ENCODE peak calls at places on chromosomes 3 and 15, in six cellular contexts. Q is MCF 10A, B is HFF-Myc, D is choroid plexus epithelial cell, V is H9, G is heart left ventricle. M is an unnamed sample.

GRCh38 chr15:64855206-64856000 is 13.7 kb downstream of the PLEKHO2 start:
- DNase-seq in Q (no peak), B (peak; percentile 47), D (no peak), V (peak; percentile 22), G (no peak), M (no peak)

GRCh38 chr3:76656531-76657070 is 383.3 kb upstream of the ROBO2 start:
- DNase-seq in Q (no peak), B (no peak), D (no peak), V (no peak), G (no peak), M (no peak)

GRCh38 chr3:127252446-127252845 is 35.4 kb downstream of the PRR20G start:
- DNase-seq in Q (no peak), B (no peak), D (no peak), V (no peak), G (no peak), M (no peak)

GRCh38 chr3:169744332-169745054 is 20.4 kb downstream of the TERC start:
- DNase-seq in Q (no peak), B (no peak), D (peak; percentile 58), V (no peak), G (no peak), M (no peak)

GRCh38 chr3:24490151-24490550 is 4.5 kb downstream of the THRB start:
- DNase-seq in Q (peak; percentile 69), B (no peak), D (peak; percentile 41), V (no peak), G (peak; percentile 39), M (no peak)

GRCh38 chr15:77784361-77785292 is 151.9 kb upstream of the LINGO1 start:
- DNase-seq in Q (peak; percentile 52), B (no peak), D (peak; percentile 19), V (peak; percentile 70), G (no peak), M (no peak)

GRCh38 chr3:59572106-59572505 is 522.3 kb upstream of the CFAP20DC start:
- DNase-seq in Q (no peak), B (no peak), D (peak; percentile 15), V (no peak), G (no peak), M (no peak)

GRCh38 chr15:101054991-101055390 is 135.8 kb downstream of the LRRK1 start:
- DNase-seq in Q (no peak), B (no peak), D (no peak), V (no peak), G (no peak), M (no peak)

GRCh38 chr3:46694520-46694919 is 1.0 kb upstream of the ALS2CL start:
- DNase-seq in Q (no peak), B (no peak), D (no peak), V (no peak), G (no peak), M (no peak)

GRCh38 chr15:80550219-80550909 is 144.7 kb upstream of the ABHD17C start:
- DNase-seq in Q (peak; percentile 33), B (peak; percentile 96), D (peak; percentile 99), V (no peak), G (no peak), M (no peak)

GRCh38 chr15:56040081-56041035 is 46.9 kb upstream of the NEDD4 start:
- DNase-seq in Q (peak; percentile 96), B (peak; percentile 94), D (peak; percentile 97), V (peak; percentile 38), G (peak; percentile 56), M (no peak)

GRCh38 chr3:188950006-188950405 is 221.8 kb upstream of the TPRG1 start:
- DNase-seq in Q (no peak), B (no peak), D (peak; percentile 40), V (no peak), G (no peak), M (no peak)

GRCh38 chr15:52255008-52255407 is 40.6 kb downstream of the MYO5C start:
- DNase-seq in Q (peak; percentile 47), B (no peak), D (peak; percentile 64), V (no peak), G (no peak), M (no peak)

GRCh38 chr3:133880287-133880686 is 15.4 kb downstream of the RAB6B start:
- DNase-seq in Q (no peak), B (no peak), D (no peak), V (peak; percentile 15), G (no peak), M (no peak)

GRCh38 chr15:35115155-35115725 is 30.1 kb upstream of the NANOGP8 start:
- DNase-seq in Q (no peak), B (peak; percentile 21), D (peak; percentile 69), V (no peak), G (no peak), M (no peak)

GRCh38 chr3:66465034-66465433 is 35.8 kb downstream of the LRIG1 start:
- DNase-seq in Q (no peak), B (no peak), D (no peak), V (no peak), G (no peak), M (no peak)

GRCh38 chr15:92101706-92102434 is 248.4 kb downstream of the SLCO3A1 start:
- DNase-seq in Q (no peak), B (no peak), D (no peak), V (no peak), G (no peak), M (no peak)

GRCh38 chr15:92106691-92107090 is 253.2 kb downstream of the SLCO3A1 start:
- DNase-seq in Q (no peak), B (no peak), D (no peak), V (no peak), G (no peak), M (no peak)

GRCh38 chr15:92105611-92106010 is 252.1 kb downstream of the SLCO3A1 start:
- DNase-seq in Q (no peak), B (no peak), D (no peak), V (no peak), G (no peak), M (no peak)

GRCh38 chr15:92100751-92101150 is 247.2 kb downstream of the SLCO3A1 start:
- DNase-seq in Q (no peak), B (no peak), D (no peak), V (no peak), G (no peak), M (no peak)

DNA sequence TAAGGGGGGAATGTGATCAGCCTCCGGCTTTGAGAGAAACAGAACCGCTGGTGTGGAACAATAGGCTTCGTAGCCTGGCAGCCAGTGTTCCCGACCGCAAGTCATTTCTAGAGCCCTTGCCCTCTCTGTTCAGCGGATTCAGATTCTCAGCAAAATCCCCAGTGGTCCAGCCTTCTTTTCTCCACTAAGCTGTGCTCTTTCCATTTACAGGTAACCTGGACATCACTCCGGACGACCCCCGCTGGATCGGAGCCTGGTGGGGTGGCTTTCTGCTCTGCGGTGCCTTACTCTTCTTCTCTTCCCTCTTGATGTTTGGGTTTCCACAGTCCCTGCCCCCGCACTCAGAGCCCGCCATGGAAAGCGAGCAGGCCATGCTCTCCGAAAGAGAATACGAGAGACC is 250.6 kb downstream of the SLCO3A1 start:
- DNase-seq in Q (no peak), B (no peak), D (no peak), V (no peak), G (no peak), M (no peak)
- TF ChIP-seq CTCF in Q (no peak), B (no peak), D (no peak), V (peak; percentile 26), G (no peak), M (no peak)

GRCh38 chr3:15815696-15816095 is 17.9 kb upstream of the ANKRD28 start:
- DNase-seq in Q (peak; percentile 68), B (peak; percentile 42), D (peak; percentile 87), V (no peak), G (no peak), M (no peak)
- TF ChIP-seq CTCF in Q (peak; percentile 43), B (no peak), D (no peak), V (peak; percentile 24), G (peak; percentile 48), M (no peak)

DNA sequence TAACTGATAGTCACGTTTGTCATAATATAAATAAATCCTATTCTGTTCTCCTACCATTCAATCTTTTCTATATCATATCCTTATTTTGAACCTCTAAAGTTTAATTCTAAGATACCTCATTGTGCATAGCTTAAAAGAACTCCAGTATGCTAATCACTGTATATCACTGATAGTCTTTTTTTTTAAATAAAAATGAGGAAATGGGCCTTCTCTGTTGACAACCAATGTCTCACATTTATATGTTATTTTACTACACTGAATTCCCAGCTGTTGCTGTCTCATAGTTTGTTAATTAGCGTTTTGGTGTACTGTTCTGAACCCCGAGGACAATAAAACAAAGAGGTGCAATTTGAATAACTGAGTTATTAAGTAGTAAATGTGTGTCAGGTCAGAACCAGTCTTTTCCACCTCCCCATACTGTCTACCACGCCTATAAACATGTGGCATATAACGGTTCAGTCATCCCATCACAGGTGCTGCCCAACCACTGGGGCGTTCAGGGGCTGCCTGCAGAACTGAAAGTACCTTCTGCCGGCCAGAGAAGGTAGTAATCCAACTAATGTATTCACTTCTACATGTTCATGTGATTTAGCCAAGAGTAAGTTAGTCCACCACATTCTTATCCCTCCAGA is 14.9 kb downstream of the CBLB start:
- DNase-seq in Q (no peak), B (no peak), D (no peak), V (no peak), G (no peak), M (peak; percentile 46)
- TF ChIP-seq CTCF in Q (no peak), B (no peak), D (no peak), V (no peak), G (no peak), M (no peak)

GRCh38 chr15:41862515-41863116 is 24.0 kb downstream of the PLA2G4B start:
- DNase-seq in Q (peak; percentile 11), B (no peak), D (no peak), V (peak; percentile 73), G (no peak), M (no peak)

GRCh38 chr15:41861736-41862356 is 23.2 kb downstream of the PLA2G4B start:
- DNase-seq in Q (no peak), B (no peak), D (no peak), V (no peak), G (no peak), M (no peak)

GRCh38 chr15:41858756-41859155 is 20.1 kb downstream of the PLA2G4B start:
- DNase-seq in Q (no peak), B (no peak), D (no peak), V (peak; percentile 50), G (no peak), M (no peak)

GRCh38 chr15:41857316-41857715 is 18.7 kb downstream of the PLA2G4B start:
- DNase-seq in Q (no peak), B (no peak), D (no peak), V (no peak), G (no peak), M (no peak)

GRCh38 chr15:41860049-41860828 is 21.6 kb downstream of the PLA2G4B start:
- DNase-seq in Q (no peak), B (no peak), D (no peak), V (no peak), G (no peak), M (no peak)
- TF ChIP-seq CTCF in Q (no peak), B (no peak), D (peak; percentile 35), V (peak; percentile 38), G (peak; percentile 10), M (no peak)

DNA sequence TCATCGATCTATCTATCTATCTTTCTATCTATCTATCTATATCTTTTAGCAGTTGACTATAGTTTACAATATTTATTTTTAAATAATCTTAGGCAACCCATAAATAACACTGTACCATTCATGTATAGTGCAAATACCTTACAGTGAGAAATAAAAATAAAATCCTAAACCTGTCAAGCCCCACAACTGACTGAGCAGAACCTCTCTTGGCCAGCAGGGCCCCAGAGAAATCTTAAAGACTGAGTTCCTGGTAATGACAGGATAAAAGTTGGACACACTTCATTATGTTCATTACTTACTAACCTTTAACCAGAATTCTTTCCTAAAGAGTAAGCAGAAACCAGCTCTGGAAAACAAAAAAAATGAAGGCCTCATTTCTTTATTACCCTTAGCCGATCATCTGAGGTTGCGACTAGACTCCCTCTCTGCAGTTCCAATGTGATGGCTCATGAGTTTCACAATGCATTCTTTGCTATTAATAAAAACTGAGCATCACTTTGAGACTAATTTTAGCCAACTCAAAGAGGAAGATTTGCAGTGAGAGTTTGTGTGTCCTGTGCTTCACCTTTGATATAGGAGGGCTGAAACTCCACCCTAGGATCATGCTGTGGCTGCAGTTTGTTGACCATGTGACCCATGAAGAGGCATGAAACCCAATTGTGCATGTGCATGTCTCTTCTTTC is 1072.0 kb downstream of the NSUN3 start:
- DNase-seq in Q (no peak), B (no peak), D (peak; percentile 1), V (no peak), G (no peak), M (no peak)
- TF ChIP-seq CTCF in Q (no peak), B (no peak), D (no peak), V (no peak), G (no peak), M (no peak)

M was measured in activated B cell treated with CpG ODN at 0.5 μM for 24 hours.